ENCODE peak calls at places on chromosomes 5 and 9, in eight cellular contexts. N, K, G, A, M, W, J and U are unnamed samples.

GRCh38 chr5:156411131-156411727 is 84.3 kb downstream of the SGCD start:
- DNase-seq in M (no peak), K (no peak), G (no peak), N (no peak), A (no peak), W (peak), J (no peak), U (peak)

GRCh38 chr9:128102861-128103588 is 24.5 kb downstream of the PTGES2 start:
- DNase-seq in N (no peak), J (no peak), W (no peak), A (peak), G (no peak), M (no peak), K (no peak), U (no peak)

GRCh38 chr5:67992919-67993318 is 222.6 kb upstream of the PIK3R1 start:
- DNase-seq in A (no peak), G (no peak), W (no peak), J (no peak), K (no peak), M (no peak), N (no peak), U (no peak)

GRCh38 chr5:135508496-135509005 is 27.2 kb downstream of the NEUROG1 start:
- DNase-seq in G (no peak), M (no peak), K (no peak), N (peak), A (no peak), J (no peak), W (no peak), U (no peak)

GRCh38 chr5:68086857-68087256 is 128.7 kb upstream of the PIK3R1 start:
- DNase-seq in G (no peak), J (no peak), A (no peak), N (no peak), M (no peak), W (no peak), K (peak), U (no peak)

GRCh38 chr9:68969538-68969937 is 44.4 kb downstream of the PRKACG start:
- DNase-seq in A (no peak), N (no peak), M (no peak), G (no peak), J (no peak), K (no peak), W (no peak), U (no peak)

GRCh38 chr5:59367791-59368394 is 525.6 kb downstream of the PDE4D start:
- DNase-seq in M (peak), J (peak), K (peak), A (peak), N (peak), W (peak), G (peak), U (peak)

GRCh38 chr5:67095346-67095871 is 101.2 kb downstream of the CD180 start:
- DNase-seq in J (no peak), G (no peak), M (no peak), N (peak), K (peak), W (peak), A (no peak), U (no peak)

GRCh38 chr5:14109041-14109747 is 33.9 kb upstream of the TRIO start:
- DNase-seq in J (peak), M (peak), G (no peak), A (no peak), K (no peak), W (peak), N (no peak), U (peak)

GRCh38 chr9:120383999-120384924 is 195.7 kb downstream of the CDK5RAP2 start:
- DNase-seq in M (no peak), N (peak), W (no peak), K (no peak), A (no peak), G (no peak), J (no peak), U (no peak)

DNA sequence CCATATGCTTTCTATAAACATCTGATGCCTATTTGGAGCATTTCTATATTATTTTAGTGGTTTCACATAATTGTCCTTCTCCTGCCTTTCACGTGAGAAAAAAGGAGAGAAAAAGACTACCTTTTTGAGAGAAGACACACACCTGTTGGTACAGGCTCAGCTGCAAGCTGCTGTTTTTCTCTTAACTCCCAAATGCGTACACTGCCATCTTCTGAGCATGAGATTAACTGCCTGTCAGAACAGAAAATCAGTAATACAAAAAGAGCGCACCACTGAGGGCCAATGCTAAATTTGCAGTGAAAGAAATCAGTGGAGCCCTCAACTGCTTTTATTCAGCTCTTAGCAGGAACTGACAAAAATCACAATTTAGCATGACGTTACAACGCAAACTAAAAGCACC is 54.9 kb downstream of the WDR41 start:
- DNase-seq in K (no peak), A (no peak), M (peak), N (peak), J (no peak), G (no peak), W (peak), U (no peak)
- TF ChIP-seq CTCF in K (peak), A (peak), M (peak), N (peak), J (peak), G (no peak), W (peak), U (no peak)

GRCh38 chr9:126809068-126809467 is 4.2 kb downstream of the ZBTB43 start:
- DNase-seq in N (no peak), M (peak), K (no peak), A (no peak), J (no peak), W (no peak), G (no peak), U (peak)
- H3K27ac ChIP-seq in N (no peak), M (no peak), K (no peak), A (no peak), J (no peak), W (no peak), G (no peak), U (no peak)

DNA sequence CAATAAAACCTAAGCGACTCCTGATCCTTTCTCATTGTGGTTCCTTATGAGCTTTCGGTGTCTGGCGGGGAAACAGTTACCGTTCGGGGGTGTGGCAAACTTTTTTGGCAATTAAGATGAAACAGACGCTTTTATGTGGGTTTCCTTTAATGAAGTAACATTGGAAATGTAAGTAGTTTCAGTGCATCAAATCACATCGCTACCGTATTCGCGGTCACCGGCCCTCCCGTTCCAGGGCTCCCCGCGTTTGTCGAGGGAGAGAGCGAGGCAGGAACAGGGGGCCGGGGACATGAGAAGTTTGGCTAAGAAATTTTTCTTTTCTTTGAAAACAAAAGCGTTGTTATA is 3.9 kb upstream of the IRX2 start:
- DNase-seq in K (no peak), G (no peak), A (peak), J (no peak), W (no peak), N (no peak), M (no peak), U (no peak)
- TF ChIP-seq CTCF in K (no peak), G (no peak), A (no peak), J (no peak), W (no peak), N (no peak), M (no peak), U (no peak)

GRCh38 chr9:136380381-136380780 is 6.9 kb upstream of the CARD9 start:
- DNase-seq in N (no peak), J (no peak), G (no peak), K (no peak), W (no peak), M (no peak), A (no peak), U (no peak)
- H3K27ac ChIP-seq in N (no peak), J (no peak), G (no peak), K (no peak), W (no peak), M (no peak), A (no peak), U (peak)

DNA sequence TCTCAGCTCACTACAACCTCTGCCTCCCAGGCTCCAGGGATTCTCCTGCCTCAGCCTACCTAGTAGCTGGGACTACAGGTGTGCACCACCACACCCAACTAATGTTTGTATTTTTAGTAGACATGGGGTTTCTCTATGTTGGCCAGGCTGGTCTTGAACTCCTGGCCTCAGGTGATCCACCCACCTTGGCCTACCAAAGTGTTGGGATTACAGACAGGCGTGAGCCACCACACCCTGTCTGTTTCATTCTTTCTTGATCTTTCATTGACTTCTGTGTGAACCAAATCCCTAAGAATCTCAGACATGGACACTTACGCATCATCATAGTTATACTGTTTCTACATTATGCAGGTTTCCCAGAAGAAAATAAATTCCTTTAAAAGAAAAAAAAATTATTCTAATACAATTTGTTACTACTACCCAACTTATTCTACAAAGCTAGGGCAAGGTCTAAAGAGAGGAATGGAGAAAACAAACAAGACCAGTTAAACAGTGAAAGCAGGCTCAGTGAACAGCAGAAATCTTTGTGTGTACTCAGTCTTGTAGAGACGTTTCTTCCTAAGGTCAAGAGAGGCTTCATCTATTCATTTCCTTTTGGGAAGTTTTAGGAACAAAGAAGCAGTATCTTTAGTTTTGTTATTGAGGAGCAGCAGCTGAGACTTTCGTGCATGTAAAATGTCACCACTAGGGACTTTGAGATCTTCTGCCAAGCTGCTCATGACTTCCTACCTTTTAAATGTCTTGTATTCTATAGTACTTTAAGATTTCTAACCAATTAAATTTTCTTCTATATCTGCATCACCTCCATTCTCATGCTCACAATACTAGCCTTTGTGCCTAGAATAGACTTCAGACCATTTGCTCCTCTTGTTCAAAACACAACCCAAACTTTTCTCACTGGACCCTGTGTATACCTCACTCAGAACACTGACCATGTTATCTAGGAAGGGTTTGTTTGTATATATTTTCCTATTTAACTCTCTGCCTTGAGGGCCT is 5.6 kb upstream of the HMGCR start:
- DNase-seq in J (no peak), K (no peak), A (no peak), M (no peak), G (no peak), W (peak), N (no peak), U (no peak)
- TF ChIP-seq CTCF in J (no peak), K (no peak), A (peak), M (no peak), G (peak), W (no peak), N (peak), U (no peak)

DNA sequence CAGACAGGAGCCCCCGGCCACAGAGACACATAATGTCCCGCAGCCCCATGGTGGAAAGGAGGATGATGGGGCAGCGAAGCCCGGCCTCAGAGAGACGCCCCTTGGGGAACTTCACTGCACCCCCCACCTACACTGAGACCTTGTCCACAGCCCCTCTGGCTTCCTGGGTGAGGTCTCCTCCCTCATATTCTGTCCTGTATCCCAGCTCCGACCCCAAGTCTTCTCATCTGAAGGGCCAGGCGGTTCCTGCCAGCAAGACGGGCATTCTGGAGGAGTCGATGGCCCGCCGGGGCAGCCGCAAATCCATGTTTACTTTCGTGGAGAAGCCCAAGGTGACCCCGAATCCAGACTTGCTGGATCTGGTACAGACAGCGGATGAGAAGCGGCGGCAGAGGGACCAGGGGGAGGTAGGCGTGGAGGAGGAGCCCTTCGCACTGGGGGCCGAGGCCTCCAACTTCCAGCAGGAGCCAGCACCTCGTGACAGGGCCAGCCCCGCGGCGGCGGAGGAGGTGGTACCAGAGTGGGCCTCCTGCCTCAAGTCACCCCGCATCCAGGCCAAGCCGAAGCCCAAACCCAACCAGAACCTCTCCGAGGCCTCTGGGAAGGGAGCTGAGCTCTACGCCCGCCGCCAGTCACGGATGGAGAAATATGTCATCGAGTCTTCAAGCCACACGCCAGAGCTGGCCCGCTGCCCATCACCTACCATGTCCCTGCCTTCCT is 8.8 kb downstream of the SYNPO start:
- DNase-seq in M (no peak), K (no peak), J (no peak), G (no peak), N (no peak), A (no peak), W (no peak), U (no peak)
- H3K27ac ChIP-seq in M (no peak), K (no peak), J (no peak), G (no peak), N (no peak), A (no peak), W (no peak), U (no peak)

GRCh38 chr5:95471447-95471846 is 80.3 kb downstream of the FAM81B start:
- DNase-seq in N (no peak), M (peak), K (no peak), A (no peak), J (no peak), W (no peak), G (no peak), U (no peak)

GRCh38 chr5:95471922-95472321 is 80.8 kb downstream of the FAM81B start:
- DNase-seq in K (no peak), W (no peak), A (no peak), M (peak), N (no peak), J (peak), G (no peak), U (no peak)
- TF ChIP-seq CTCF in K (no peak), W (no peak), A (peak), M (no peak), N (no peak), J (no peak), G (no peak), U (no peak)

GRCh38 chr5:180825768-180826525 is 23.3 kb upstream of the MGAT1 start:
- DNase-seq in A (no peak), W (no peak), N (no peak), G (no peak), J (peak), K (peak), M (peak), U (peak)
- H3K27ac ChIP-seq in A (no peak), W (no peak), N (no peak), G (no peak), J (no peak), K (no peak), M (peak), U (peak)

DNA sequence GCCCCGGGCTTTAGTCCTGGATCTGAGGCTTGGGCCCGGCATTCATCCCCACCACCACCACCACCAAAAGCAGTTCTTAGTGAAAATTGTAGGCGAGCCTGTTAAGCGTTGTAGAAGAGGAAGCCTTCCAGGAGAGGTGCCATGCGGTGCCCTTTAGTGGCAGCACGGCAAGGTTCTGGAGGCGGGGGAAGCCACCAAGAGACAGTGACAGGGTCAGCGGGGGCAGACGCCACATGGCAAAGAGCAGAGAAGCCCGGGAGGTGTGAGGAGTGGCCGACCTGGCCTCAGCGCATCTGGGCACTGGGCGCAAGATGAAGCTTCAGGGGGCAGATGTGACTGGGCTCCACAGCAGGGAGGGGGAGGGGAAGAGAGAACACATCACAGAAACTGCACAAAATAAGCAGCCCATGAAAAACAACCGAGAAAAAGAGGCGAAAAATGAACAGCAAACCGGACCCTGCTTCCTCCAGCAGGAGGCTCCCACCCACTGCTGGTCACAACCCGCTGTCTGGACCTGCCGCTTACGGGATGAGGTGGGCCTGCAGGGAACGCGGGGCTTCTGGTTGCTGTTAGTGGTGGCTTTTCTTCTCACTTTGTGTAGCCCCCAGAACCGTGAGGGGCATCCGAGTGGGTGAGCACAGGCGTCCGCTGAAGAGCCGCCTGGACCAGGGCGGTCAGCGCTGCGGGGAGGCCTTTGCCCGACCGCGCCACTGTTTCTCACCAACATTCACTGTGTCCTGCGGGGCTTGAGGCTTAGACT is 4.3 kb downstream of the LRRC14B start:
- DNase-seq in M (no peak), G (no peak), K (no peak), N (peak), J (no peak), W (no peak), A (no peak), U (no peak)
- TF ChIP-seq CTCF in M (no peak), G (no peak), K (no peak), N (peak), J (no peak), W (no peak), A (peak), U (no peak)